ENCODE peak calls at places on chromosomes 16 and 17, in ten cellular contexts. Y is A549, X is breast epithelium, N is heart left ventricle, M is sigmoid colon, P is H54, F is IMR-90, O is prostate gland, W is suprapubic skin, H is thyroid gland. E is an unnamed sample.

GRCh38 chr16:3183445-3184139 is 4.4 kb upstream of the OR1F1 start:
- DNase-seq in W (no peak), N (no peak), F (no peak), O (no peak), P (no peak), X (no peak), H (no peak), Y (no peak), M (no peak), E (no peak)

GRCh38 chr17:79911430-79912399 is 72.5 kb upstream of the CBX4 start:
- DNase-seq in N (no peak), Y (no peak), W (no peak), P (no peak), F (no peak), O (no peak), X (no peak), H (no peak), M (no peak), E (no peak)

GRCh38 chr17:2030779-2031163 is 818 bp downstream of the DPH1 start:
- DNase-seq in M (no peak), Y (no peak), H (no peak), X (no peak), W (no peak), O (no peak), P (no peak), N (no peak), F (no peak), E (no peak)

GRCh38 chr16:89407925-89408300 is 82.4 kb downstream of the ANKRD11 start:
- DNase-seq in N (no peak), X (no peak), F (no peak), H (no peak), P (no peak), Y (no peak), O (no peak), M (no peak), W (no peak), E (peak)

GRCh38 chr16:3038256-3038655 is 1.5 kb upstream of the BICDL2 start:
- DNase-seq in F (no peak), O (peak), M (no peak), H (peak), X (peak), W (no peak), P (no peak), N (no peak), Y (no peak), E (no peak)

GRCh38 chr17:7186241-7186640 is 7.1 kb upstream of the ASGR1 start:
- DNase-seq in W (no peak), H (no peak), O (no peak), X (no peak), N (no peak), P (no peak), Y (peak), F (no peak), M (no peak), E (no peak)

GRCh38 chr16:24844101-24845030 is 1.4 kb upstream of the SLC5A11 start:
- DNase-seq in W (no peak), X (no peak), M (no peak), H (no peak), Y (peak), P (no peak), N (no peak), O (no peak), F (peak), E (no peak)

GRCh38 chr17:73643012-73643845 is 1.0 kb downstream of the SDK2 start:
- DNase-seq in N (peak), M (no peak), W (no peak), X (no peak), F (no peak), O (peak), H (peak), P (no peak), Y (peak), E (no peak)

GRCh38 chr17:34361478-34362061 is 1.5 kb downstream of the CCL1 start:
- DNase-seq in P (peak), M (peak), O (peak), Y (peak), W (peak), H (peak), N (peak), F (peak), X (peak), E (peak)

GRCh38 chr17:48728232-48729231 is at the start of gene HOXB13:
- DNase-seq in P (peak), X (no peak), O (peak), N (no peak), H (no peak), F (peak), Y (peak), W (peak), M (peak), E (peak)

GRCh38 chr17:8137645-8138342 is 13.9 kb upstream of the HES7 start:
- DNase-seq in M (peak), P (no peak), H (peak), W (peak), N (no peak), O (no peak), X (no peak), F (no peak), Y (no peak), E (no peak)

GRCh38 chr16:85369741-85370528 is 243.2 kb upstream of the GSE1 start:
- DNase-seq in M (peak), W (no peak), H (peak), F (no peak), X (no peak), Y (peak), P (peak), N (peak), O (peak), E (no peak)

GRCh38 chr16:24491721-24492120 is 47.6 kb upstream of the RBBP6 start:
- DNase-seq in Y (no peak), W (no peak), P (peak), F (no peak), O (no peak), H (no peak), N (no peak), X (no peak), M (no peak), E (no peak)

GRCh38 chr17:29151567-29151966 is 28.6 kb downstream of the MYO18A start:
- DNase-seq in O (no peak), M (no peak), X (no peak), H (no peak), Y (peak), F (peak), W (no peak), P (peak), N (no peak), E (no peak)

GRCh38 chr16:9002042-9002441 is 38.3 kb upstream of the USP7 start:
- DNase-seq in W (no peak), X (no peak), M (no peak), N (no peak), H (no peak), F (no peak), P (no peak), Y (no peak), O (no peak), E (no peak)

GRCh38 chr17:74801896-74802295 is 25.8 kb upstream of the NAT9 start:
- DNase-seq in W (no peak), P (no peak), X (no peak), Y (no peak), M (no peak), F (no peak), N (no peak), O (no peak), H (no peak), E (no peak)

GRCh38 chr17:75769536-75769935 is 4.5 kb upstream of the GALK1 start:
- DNase-seq in N (no peak), P (no peak), H (no peak), Y (no peak), W (no peak), F (no peak), O (no peak), M (peak), X (peak), E (no peak)

GRCh38 chr16:23753908-23754593 is 775 bp upstream of the CHP2 start:
- DNase-seq in Y (no peak), M (no peak), X (no peak), P (no peak), W (no peak), O (no peak), F (no peak), N (no peak), H (no peak), E (no peak)

GRCh38 chr16:14464192-14464591 is 165.9 kb downstream of the PARN start:
- DNase-seq in X (no peak), W (no peak), P (no peak), M (no peak), O (no peak), Y (no peak), F (no peak), N (no peak), H (no peak), E (no peak)

GRCh38 chr17:19753661-19754463 is 5.8 kb upstream of the ALDH3A1 start:
- DNase-seq in M (peak), O (peak), X (peak), F (no peak), Y (peak), N (no peak), H (peak), W (no peak), P (peak), E (no peak)

GRCh38 chr17:69433093-69433492 is 18.6 kb downstream of the MAP2K6 start:
- DNase-seq in X (no peak), W (no peak), N (no peak), O (no peak), F (no peak), M (no peak), H (no peak), Y (no peak), P (no peak), E (no peak)

GRCh38 chr17:3879591-3880417 is 13.0 kb downstream of the CAMKK1 start:
- DNase-seq in F (no peak), H (no peak), N (no peak), W (no peak), P (no peak), Y (no peak), O (no peak), M (no peak), X (no peak), E (no peak)

GRCh38 chr17:78680436-78680835 is 101.6 kb downstream of the CYTH1 start:
- DNase-seq in W (no peak), O (no peak), M (no peak), P (no peak), H (no peak), F (no peak), N (no peak), X (no peak), Y (no peak), E (no peak)

GRCh38 chr17:41052594-41052993 is 2.4 kb downstream of the KRTAP2-2 start:
- DNase-seq in O (no peak), W (no peak), N (no peak), Y (no peak), X (no peak), M (no peak), F (no peak), H (no peak), P (no peak), E (no peak)

GRCh38 chr17:1606352-1606985 is 22.2 kb downstream of the SLC43A2 start:
- DNase-seq in O (no peak), X (no peak), F (no peak), W (no peak), H (peak), Y (no peak), N (no peak), M (no peak), P (no peak), E (no peak)

GRCh38 chr17:76238847-76239537 is 1.3 kb downstream of the RNF157 start:
- DNase-seq in W (no peak), F (no peak), X (no peak), O (no peak), P (no peak), H (no peak), N (no peak), Y (no peak), M (no peak), E (no peak)

GRCh38 chr17:82418001-82418986 is at the start of the genes HEXD and OGFOD3:
- DNase-seq in P (peak), H (peak), N (peak), Y (peak), F (peak), W (no peak), O (peak), X (peak), M (peak), E (peak)
- TF ChIP-seq POLR2A in P (peak), H (peak), N (peak), Y (peak), F (peak), W (no peak), O (peak), X (no peak), M (no peak), E (peak)

GRCh38 chr17:57892820-57893595 is 43.2 kb upstream of the MRPS23 start:
- DNase-seq in M (peak), P (peak), Y (peak), W (peak), F (peak), N (peak), H (peak), X (peak), O (peak), E (peak)
- TF ChIP-seq POLR2A in M (no peak), P (peak), Y (no peak), W (no peak), F (no peak), N (no peak), H (peak), X (no peak), O (peak), E (no peak)

GRCh38 chr17:81328925-81329278 is 33.8 kb upstream of the SLC38A10 start:
- DNase-seq in M (peak), W (no peak), Y (peak), O (no peak), F (no peak), X (no peak), P (no peak), N (no peak), H (no peak), E (no peak)

GRCh38 chr17:81330884-81331245 is 35.8 kb upstream of the SLC38A10 start:
- DNase-seq in O (no peak), X (no peak), H (peak), Y (no peak), W (no peak), N (no peak), F (no peak), M (no peak), P (no peak), E (no peak)

GRCh38 chr17:81329927-81330883 is 35.1 kb upstream of the SLC38A10 start:
- DNase-seq in Y (peak), O (no peak), W (no peak), X (no peak), P (no peak), N (no peak), H (peak), M (no peak), F (no peak), E (no peak)

GRCh38 chr17:81328489-81328888 is 33.4 kb upstream of the SLC38A10 start:
- DNase-seq in W (no peak), P (no peak), N (no peak), H (peak), F (no peak), Y (no peak), O (no peak), X (no peak), M (no peak), E (no peak)

DNA sequence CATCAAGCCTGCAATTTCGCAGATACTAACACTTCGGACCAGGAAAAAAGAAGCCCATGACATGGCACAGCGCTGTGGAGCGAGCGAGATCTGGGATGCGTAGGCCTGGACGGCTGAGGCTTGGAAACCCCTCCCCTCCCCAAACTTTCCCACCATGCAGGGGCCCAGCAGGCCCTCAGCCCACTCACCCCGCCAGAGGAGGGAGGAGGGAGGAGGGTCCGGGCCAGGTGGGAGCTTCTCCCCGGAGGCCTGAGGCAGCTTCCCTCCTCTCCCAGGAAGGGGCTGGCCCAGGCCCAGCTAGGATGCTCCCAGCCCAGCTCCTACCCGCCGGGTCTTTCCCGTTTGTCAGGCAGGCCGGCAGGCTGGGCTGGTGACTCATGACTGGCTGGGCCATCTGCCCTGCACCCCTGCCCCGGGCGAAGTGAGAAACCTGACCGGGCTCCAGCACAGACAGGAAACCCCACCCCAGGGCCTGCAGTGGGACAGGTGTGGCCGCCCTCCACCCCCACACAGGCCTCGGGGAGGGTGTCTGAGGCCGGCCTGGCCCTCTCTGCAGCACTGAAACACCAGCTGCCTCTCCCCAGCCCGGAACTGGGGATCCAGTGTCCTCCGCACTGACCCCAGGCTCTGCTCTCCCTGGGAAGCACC is 34.3 kb upstream of the SLC38A10 start:
- DNase-seq in P (peak), W (peak), N (peak), X (peak), M (peak), O (peak), Y (peak), H (peak), F (peak), E (peak)
- TF ChIP-seq POLR2A in P (no peak), W (no peak), N (no peak), X (no peak), M (no peak), O (no peak), Y (peak), H (no peak), F (no peak), E (no peak)

DNA sequence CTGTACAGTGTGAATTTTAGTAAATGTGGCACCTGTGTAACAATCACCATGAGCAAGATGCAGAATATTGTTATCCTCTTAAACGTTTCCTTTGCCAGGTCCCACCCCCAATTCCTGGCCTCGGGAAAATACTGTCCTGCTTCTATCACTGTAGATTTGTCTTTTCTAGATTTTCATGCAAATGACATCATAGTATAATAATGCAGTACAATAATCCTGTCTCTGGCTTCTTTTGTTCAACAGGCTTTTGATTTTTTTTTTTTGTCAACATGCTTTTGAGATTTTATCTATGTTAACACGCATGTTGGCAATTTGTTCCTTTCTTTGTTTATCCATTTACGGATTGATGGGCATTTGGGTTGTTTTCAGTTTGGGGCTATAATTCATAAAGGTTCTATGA is 20.4 kb upstream of the HEATR3 start:
- DNase-seq in P (no peak), O (no peak), N (no peak), W (no peak), H (no peak), X (no peak), F (no peak), Y (no peak), M (no peak), E (no peak)
- TF ChIP-seq POLR2A in P (no peak), O (no peak), N (no peak), W (no peak), H (no peak), X (no peak), F (no peak), Y (no peak), M (no peak), E (no peak)

E was measured in endothelial cell of umbilical vein.